ENCODE peak calls at places on chromosomes 1 and 21, in four cellular contexts. B is lower lobe of right lung, K is GM12865, Z is GM06990. F is an unnamed sample.

GRCh38 chr1:65998763-65999583 is 206.3 kb downstream of the PDE4B start:
- DNase-seq in B (no peak), K (no peak), Z (no peak), F (no peak)

GRCh38 chr21:34132202-34132601 is 58.8 kb downstream of the MRPS6 start:
- DNase-seq in B (no peak), K (no peak), Z (no peak), F (no peak)

GRCh38 chr1:147772540-147772939 is 12.1 kb upstream of the GJA5 start:
- DNase-seq in B (no peak), K (no peak), Z (no peak), F (no peak)

GRCh38 chr1:96992871-96993270 is 271.3 kb downstream of the PTBP2 start:
- DNase-seq in B (no peak), K (no peak), Z (no peak), F (no peak)

GRCh38 chr1:233240839-233241682 is 54.5 kb downstream of the PCNX2 start:
- DNase-seq in B (peak), K (peak), Z (no peak), F (no peak)

GRCh38 chr1:27476222-27476621 is 13.7 kb downstream of the WASF2 start:
- DNase-seq in B (no peak), K (peak), Z (no peak), F (no peak)

GRCh38 chr1:163258181-163258580 is 55.5 kb upstream of the RGS5 start:
- DNase-seq in B (no peak), K (no peak), Z (no peak), F (no peak)

GRCh38 chr1:109300650-109301151 is 6.1 kb downstream of the MYBPHL start:
- DNase-seq in B (no peak), K (no peak), Z (no peak), F (no peak)

GRCh38 chr1:184499626-184500025 is 112.8 kb downstream of the C1orf21 start:
- DNase-seq in B (no peak), K (no peak), Z (no peak), F (no peak)

GRCh38 chr1:183105449-183105848 is 80.6 kb upstream of the LAMC2 start:
- DNase-seq in B (no peak), K (no peak), Z (no peak), F (no peak)
- TF ChIP-seq CTCF in B (no peak), K (no peak), Z (no peak), F (no peak)

GRCh38 chr1:205809469-205809868 is 3.5 kb downstream of the SLC41A1 start:
- DNase-seq in B (no peak), K (no peak), Z (no peak), F (no peak)

GRCh38 chr1:205811660-205812059 is 1.3 kb downstream of the SLC41A1 start:
- DNase-seq in B (peak), K (no peak), Z (no peak), F (no peak)

GRCh38 chr1:205812271-205812877 is 624 bp downstream of the SLC41A1 start:
- DNase-seq in B (no peak), K (no peak), Z (no peak), F (no peak)

GRCh38 chr1:205809942-205810345 is 3.1 kb downstream of the SLC41A1 start:
- DNase-seq in B (no peak), K (no peak), Z (no peak), F (no peak)

DNA sequence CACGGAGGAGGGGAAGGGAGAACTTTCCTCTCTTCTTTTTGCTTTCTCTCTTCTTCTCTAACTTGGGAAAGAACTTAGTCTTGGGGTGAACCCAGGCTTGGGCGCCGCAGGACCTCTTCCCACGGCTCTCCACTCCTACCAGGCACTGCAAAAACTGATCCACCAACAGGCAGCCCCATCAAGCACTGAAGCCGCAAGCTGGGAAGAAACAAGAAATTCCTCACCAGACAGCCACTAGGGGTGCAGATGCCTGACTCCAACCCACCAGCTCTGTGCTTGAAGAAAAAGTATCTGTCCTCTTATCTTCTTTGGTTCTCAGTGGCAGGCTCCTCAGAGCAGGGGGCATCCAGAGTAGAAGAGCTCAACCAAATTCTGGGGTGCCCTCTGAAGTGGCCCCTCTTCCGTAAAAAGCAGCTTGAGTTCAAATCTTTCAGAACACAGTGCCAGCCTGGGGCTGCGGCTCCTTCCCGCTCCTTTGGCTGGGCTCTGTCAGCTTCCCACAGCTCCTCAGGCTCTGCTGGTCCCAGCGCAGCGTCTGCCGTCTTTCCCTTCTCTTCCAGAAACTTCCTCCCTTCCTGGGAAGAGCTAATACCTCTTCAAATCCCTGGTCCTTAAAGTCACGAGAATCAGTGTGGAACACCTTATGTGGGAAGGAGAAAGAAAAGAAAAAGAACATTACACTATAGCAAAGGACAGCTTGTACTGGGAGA is 2.4 kb downstream of the SLC41A1 start:
- DNase-seq in B (no peak), K (no peak), Z (no peak), F (no peak)
- TF ChIP-seq CTCF in B (no peak), K (no peak), Z (no peak), F (no peak)

GRCh38 chr21:38699048-38699447 is 106.7 kb upstream of the ETS2 start:
- DNase-seq in B (no peak), K (no peak), Z (no peak), F (no peak)
- TF ChIP-seq CTCF in B (no peak), K (no peak), Z (peak), F (no peak)

DNA sequence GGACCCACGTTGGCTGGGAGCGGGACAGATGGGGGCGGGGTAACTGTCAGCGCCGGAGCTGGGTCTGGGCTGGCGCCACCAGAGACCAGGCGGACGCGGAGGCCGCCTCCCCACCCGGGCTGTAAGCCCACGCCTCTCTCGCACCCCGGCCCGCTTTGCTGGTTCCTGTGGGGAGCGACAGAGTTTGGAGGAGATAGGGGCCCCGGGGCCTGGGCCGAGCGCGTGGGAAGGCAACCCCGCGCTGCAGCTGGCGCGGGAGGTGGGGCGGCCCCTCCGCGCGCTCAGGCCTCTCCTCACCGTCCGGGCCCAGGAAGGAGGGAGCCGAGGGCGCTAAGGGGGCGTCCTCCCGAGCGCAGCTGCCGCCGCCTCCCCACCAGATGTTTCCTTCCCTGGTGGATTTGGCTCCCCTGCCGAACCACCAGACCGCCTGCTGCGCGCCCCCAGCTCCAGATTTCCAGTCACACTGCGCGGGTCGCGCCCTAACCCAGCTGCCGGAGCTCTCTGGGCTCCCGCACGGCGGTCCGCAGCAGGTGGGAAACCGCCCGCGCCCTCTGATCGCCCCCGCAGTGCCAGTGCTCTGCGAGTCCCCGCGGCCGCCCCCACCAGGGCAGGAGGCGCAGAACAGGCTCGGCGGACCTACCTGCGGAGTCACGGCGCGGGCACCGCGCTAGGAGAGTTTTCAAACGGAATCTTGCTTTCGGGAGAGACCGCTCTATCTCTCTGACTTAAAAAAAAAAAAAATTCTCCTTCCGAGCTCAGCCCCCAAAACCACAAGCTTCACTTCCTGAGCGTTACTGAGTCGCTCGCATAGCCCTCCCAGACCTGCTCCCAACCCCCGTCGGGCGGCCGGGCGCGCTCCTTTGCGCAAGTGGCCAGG is 1.1 kb downstream of the GFI1 start:
- DNase-seq in B (peak), K (peak), Z (peak), F (peak)
- TF ChIP-seq CTCF in B (peak), K (peak), Z (peak), F (peak)

GRCh38 chr1:117895482-117896114 is 33.8 kb downstream of the GDAP2 start:
- DNase-seq in B (no peak), K (peak), Z (peak), F (peak)
- TF ChIP-seq CTCF in B (peak), K (peak), Z (peak), F (peak)

GRCh38 chr1:220843481-220844011 is 35.7 kb upstream of the HLX start:
- DNase-seq in B (no peak), K (no peak), Z (no peak), F (no peak)

DNA sequence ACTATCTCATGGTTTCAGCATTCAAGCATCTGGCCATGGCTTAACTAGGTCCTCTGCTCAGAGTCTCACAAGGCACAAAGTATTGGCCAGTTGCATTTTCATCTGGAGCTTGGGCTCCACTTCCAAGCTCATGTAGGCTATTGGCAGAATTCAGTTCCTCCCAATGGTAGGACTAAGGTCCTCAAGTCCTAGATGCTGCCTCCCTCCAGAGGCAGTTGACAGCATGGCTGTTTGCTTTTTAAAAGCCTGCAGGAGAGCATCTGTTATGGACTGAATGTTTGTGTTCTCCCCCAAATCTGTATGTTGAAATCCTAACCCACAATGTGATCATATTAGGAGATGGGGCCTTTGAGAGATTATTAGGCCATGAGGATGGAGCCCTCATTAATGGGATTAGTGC is 38.0 kb upstream of the HLX start:
- DNase-seq in B (no peak), K (no peak), Z (no peak), F (no peak)
- TF ChIP-seq CTCF in B (peak), K (no peak), Z (no peak), F (no peak)

DNA sequence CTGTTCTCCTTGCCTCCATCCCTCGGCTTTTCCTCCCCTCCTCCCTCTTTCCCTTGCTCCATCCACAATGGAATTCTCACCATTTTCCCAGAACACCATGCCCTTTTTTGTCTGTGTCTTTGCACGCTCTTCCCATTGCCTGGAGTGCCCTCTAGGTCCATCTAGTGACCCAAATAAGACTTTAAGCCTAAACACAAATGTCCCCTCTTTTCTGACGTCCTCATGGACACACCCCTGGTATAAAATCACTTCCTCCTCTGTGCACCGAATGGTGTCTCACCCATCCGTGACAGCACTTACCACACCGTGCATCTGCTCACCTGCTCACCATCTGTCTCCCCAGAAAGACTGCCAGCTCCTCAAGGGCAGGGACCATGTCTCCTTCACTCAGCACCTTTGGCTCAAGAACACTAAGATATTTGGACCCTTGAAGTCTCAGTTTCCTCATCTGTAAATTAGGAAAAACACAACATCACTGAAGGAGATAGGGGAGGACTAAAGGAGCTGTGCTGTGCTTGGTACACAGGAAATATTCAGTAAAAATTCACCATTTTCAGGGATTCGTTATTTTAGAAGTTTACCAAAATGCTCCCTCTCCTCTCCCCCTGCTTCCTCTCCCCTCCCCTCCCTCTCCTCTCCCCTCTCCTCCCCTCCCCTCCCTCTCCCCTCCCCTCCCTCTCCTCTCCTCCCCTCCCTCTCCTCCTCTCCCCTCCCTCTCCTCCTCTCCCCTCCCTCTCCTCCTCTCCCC is 23.7 kb upstream of the CPT2 start:
- DNase-seq in B (no peak), K (peak), Z (no peak), F (peak)
- TF ChIP-seq CTCF in B (no peak), K (no peak), Z (no peak), F (no peak)

GRCh38 chr1:203055166-203055799 is 29.0 kb downstream of the PPFIA4 start:
- DNase-seq in B (no peak), K (no peak), Z (no peak), F (no peak)

GRCh38 chr1:203058674-203058931 is 27.2 kb downstream of the MYOG start:
- DNase-seq in B (no peak), K (no peak), Z (no peak), F (no peak)

GRCh38 chr1:203057831-203058673 is 27.8 kb downstream of the MYOG start:
- DNase-seq in B (no peak), K (no peak), Z (no peak), F (no peak)

GRCh38 chr1:203055983-203056382 is 29.7 kb downstream of the PPFIA4 start:
- DNase-seq in B (no peak), K (no peak), Z (no peak), F (no peak)

GRCh38 chr1:203056516-203056915 is 29.3 kb downstream of the MYOG start:
- DNase-seq in B (no peak), K (no peak), Z (no peak), F (no peak)
- TF ChIP-seq CTCF in B (no peak), K (peak), Z (peak), F (no peak)

GRCh38 chr1:112402682-112403643 is 6.9 kb downstream of the CTTNBP2NL start:
- DNase-seq in B (no peak), K (no peak), Z (no peak), F (no peak)
- TF ChIP-seq CTCF in B (no peak), K (no peak), Z (no peak), F (no peak)

GRCh38 chr1:5515501-5515900 is 476.7 kb downstream of the NPHP4 start:
- DNase-seq in B (no peak), K (no peak), Z (no peak), F (no peak)
- TF ChIP-seq CTCF in B (no peak), K (no peak), Z (no peak), F (no peak)

F was measured in B cell.